ENCODE peak calls at places on chromosome 19, in seven cellular contexts. One of them, this sample, is unnamed.

GRCh38 chr19:17307876-17308377 is 1.4 kb upstream of the DDA1 start:
- DNase-seq in tibial nerve: no peak
- DNase-seq in cardiac muscle cell: no peak
- DNase-seq in left ventricle myocardium inferior: no peak
- DNase-seq in breast epithelium: no peak
- DNase-seq in testis: no peak
- DNase-seq in fibroblast of lung: no peak
- DNase-seq in this sample: no peak

GRCh38 chr19:53982611-53983010 is 8.8 kb upstream of the CACNG6 start:
- DNase-seq in testis: peak; percentile 47
- DNase-seq in fibroblast of lung: peak; percentile 6
- DNase-seq in tibial nerve: no peak
- DNase-seq in breast epithelium: peak; percentile 20
- DNase-seq in cardiac muscle cell: peak; percentile 63
- DNase-seq in left ventricle myocardium inferior: peak; percentile 55
- DNase-seq in this sample: no peak

GRCh38 chr19:18091217-18091608 is 4.5 kb upstream of the IL12RB1 start:
- DNase-seq in left ventricle myocardium inferior: peak; percentile 52
- DNase-seq in tibial nerve: no peak
- DNase-seq in cardiac muscle cell: no peak
- DNase-seq in testis: peak; percentile 49
- DNase-seq in breast epithelium: peak; percentile 48
- DNase-seq in fibroblast of lung: no peak
- DNase-seq in this sample: peak; percentile 82

GRCh38 chr19:6721773-6722172 is 1.3 kb upstream of the C3 start:
- DNase-seq in cardiac muscle cell: no peak
- DNase-seq in testis: no peak
- DNase-seq in breast epithelium: no peak
- DNase-seq in left ventricle myocardium inferior: no peak
- DNase-seq in fibroblast of lung: no peak
- DNase-seq in tibial nerve: no peak
- DNase-seq in this sample: no peak

GRCh38 chr19:47239610-47240296 is 8.8 kb upstream of the BBC3 start:
- DNase-seq in left ventricle myocardium inferior: peak; percentile 40
- DNase-seq in breast epithelium: peak; percentile 48
- DNase-seq in fibroblast of lung: peak; percentile 37
- DNase-seq in testis: peak; percentile 66
- DNase-seq in tibial nerve: no peak
- DNase-seq in cardiac muscle cell: peak; percentile 59
- DNase-seq in this sample: no peak

GRCh38 chr19:10543420-10544241 is at the start of gene ATG4D:
- DNase-seq in tibial nerve: peak; percentile 56
- DNase-seq in testis: peak; percentile 86
- DNase-seq in cardiac muscle cell: peak; percentile 89
- DNase-seq in fibroblast of lung: peak; percentile 61
- DNase-seq in breast epithelium: peak; percentile 70
- DNase-seq in left ventricle myocardium inferior: peak; percentile 81
- DNase-seq in this sample: peak; percentile 92

GRCh38 chr19:50155520-50156109 is 7.5 kb downstream of the IZUMO2 start:
- DNase-seq in breast epithelium: no peak
- DNase-seq in left ventricle myocardium inferior: no peak
- DNase-seq in tibial nerve: no peak
- DNase-seq in cardiac muscle cell: no peak
- DNase-seq in testis: peak; percentile 25
- DNase-seq in fibroblast of lung: no peak
- DNase-seq in this sample: no peak

GRCh38 chr19:23762884-23763711 is 4.4 kb upstream of the ZNF681 start:
- DNase-seq in testis: peak; percentile 93
- DNase-seq in cardiac muscle cell: peak; percentile 95
- DNase-seq in left ventricle myocardium inferior: peak; percentile 87
- DNase-seq in tibial nerve: peak; percentile 27
- DNase-seq in breast epithelium: peak; percentile 89
- DNase-seq in fibroblast of lung: peak; percentile 48
- DNase-seq in this sample: peak; percentile 76

DNA sequence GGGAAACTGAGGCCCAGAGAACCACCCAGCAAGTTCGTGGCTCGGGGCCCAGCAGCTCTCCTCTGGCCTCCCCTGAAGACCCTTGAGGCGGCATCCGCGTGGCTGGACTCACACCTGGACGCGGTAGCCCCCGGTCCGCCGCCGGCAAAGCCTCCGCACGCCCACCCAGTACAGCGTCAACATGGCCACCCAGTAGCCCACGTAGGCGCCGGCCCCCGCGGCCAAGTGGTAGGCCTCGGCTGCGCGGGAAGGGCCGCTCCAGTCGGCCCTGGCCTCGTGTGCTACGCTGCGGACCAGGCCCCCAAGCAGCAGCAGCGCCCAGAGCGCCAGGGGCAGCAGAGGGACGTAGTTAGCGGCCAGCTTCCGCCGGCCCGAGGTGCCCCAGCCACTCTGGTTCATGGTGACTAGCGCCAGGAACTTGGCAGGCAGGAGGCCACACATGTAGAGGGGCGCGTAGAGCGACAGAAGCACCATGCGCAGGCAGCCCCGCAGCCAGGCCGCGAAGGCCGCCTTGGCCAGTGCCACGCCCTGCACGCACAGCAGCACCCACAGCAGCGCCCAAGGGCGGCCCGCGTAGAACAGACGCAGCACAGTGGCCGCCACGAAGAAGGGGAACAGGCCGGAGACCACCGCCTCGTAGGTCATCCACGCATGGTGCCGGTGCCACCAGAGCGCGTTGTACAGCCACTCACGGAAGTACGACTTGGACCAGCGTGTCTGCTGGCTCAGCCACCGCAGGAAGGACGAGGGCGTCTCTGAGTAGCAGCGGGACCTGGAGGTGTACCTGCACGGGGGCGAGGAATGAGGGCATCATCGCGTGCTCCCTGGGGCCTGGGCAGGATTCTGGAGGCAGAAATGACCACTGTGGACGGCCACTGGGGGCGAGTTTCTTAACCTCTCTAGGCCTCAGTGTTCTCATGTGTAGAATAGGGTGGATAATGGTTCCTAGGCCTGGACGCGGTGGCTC is 10.2 kb downstream of the HAS1 start:
- DNase-seq in fibroblast of lung: no peak
- DNase-seq in testis: no peak
- DNase-seq in breast epithelium: no peak
- DNase-seq in tibial nerve: no peak
- DNase-seq in left ventricle myocardium inferior: no peak
- DNase-seq in cardiac muscle cell: no peak
- DNase-seq in this sample: peak; percentile 44
- H3K27me3 ChIP-seq in fibroblast of lung: no peaks in the 10 kb centered on the region
- H3K27me3 ChIP-seq in testis: no peaks in the 10 kb centered on the region
- H3K27me3 ChIP-seq in breast epithelium: no peaks in the 10 kb centered on the region
- H3K27me3 ChIP-seq in tibial nerve: peaks cover 16% of the 10 kb centered on the region
- H3K27me3 ChIP-seq in left ventricle myocardium inferior: peaks cover 49% of the 10 kb centered on the region
- H3K27me3 ChIP-seq in cardiac muscle cell: peaks cover 24% of the 10 kb centered on the region
- H3K27me3 ChIP-seq in this sample: no peaks in the 10 kb centered on the region

GRCh38 chr19:3966051-3967017 is 4.6 kb downstream of the DAPK3 start:
- DNase-seq in breast epithelium: no peak
- DNase-seq in tibial nerve: no peak
- DNase-seq in fibroblast of lung: no peak
- DNase-seq in testis: no peak
- DNase-seq in cardiac muscle cell: no peak
- DNase-seq in left ventricle myocardium inferior: no peak
- DNase-seq in this sample: no peak

GRCh38 chr19:3970808-3971598 is at the start of gene DAPK3:
- DNase-seq in fibroblast of lung: peak; percentile 97
- DNase-seq in breast epithelium: peak; percentile 99
- DNase-seq in testis: peak; percentile 99
- DNase-seq in cardiac muscle cell: peak; percentile 98
- DNase-seq in left ventricle myocardium inferior: peak; percentile 97
- DNase-seq in tibial nerve: peak; percentile 94
- DNase-seq in this sample: peak; percentile 99

GRCh38 chr19:3970313-3970807 is 539 bp downstream of the DAPK3 start:
- DNase-seq in fibroblast of lung: no peak
- DNase-seq in tibial nerve: no peak
- DNase-seq in left ventricle myocardium inferior: no peak
- DNase-seq in cardiac muscle cell: no peak
- DNase-seq in testis: no peak
- DNase-seq in breast epithelium: no peak
- DNase-seq in this sample: no peak

GRCh38 chr19:3968556-3969434 is 2.1 kb downstream of the DAPK3 start:
- DNase-seq in breast epithelium: peak; percentile 97
- DNase-seq in tibial nerve: peak; percentile 79
- DNase-seq in testis: peak; percentile 87
- DNase-seq in cardiac muscle cell: peak; percentile 98
- DNase-seq in fibroblast of lung: peak; percentile 100
- DNase-seq in left ventricle myocardium inferior: peak; percentile 91
- DNase-seq in this sample: peak; percentile 82

DNA sequence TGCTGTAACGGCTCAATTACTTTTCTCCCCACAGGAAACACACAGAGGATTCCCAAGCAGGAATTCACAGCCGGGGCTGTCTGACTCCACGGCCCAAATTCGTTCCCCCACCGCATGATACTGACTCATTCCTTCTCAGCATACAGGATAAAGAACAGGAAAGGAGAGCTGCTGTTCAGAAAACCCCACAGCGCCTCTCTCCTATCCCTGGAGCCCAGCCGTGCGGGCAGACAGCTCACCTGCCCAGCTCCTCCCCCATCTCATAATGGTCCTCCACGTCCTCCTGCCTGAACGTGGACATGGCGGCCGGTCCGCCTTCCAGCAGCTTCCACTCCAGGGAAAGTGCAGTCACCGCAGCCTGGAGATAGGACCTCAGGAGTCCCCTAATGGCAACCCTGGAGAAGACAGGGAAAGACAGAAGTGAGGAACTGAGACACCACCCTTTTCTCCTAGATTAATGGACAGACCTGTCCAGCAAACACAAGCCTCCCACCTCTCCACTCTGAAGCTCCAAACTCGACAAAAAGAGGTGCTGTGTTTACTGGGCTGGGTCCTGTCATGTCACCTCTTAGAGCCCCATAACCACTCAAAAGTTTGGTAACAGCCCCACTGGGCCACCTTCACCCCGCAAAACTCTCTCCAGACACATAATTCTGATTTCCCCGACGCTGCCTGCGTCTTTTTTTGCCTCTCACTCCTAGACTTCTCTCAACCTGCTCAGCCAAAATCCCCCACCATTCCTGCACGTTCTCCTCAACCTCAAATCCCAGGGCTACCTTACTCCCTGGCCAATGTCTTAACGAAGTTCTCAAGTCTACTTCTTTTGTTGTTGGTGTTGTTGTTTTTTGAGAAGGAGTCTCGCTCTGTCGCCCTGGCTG is 1.2 kb downstream of the DAPK3 start:
- DNase-seq in tibial nerve: no peak
- DNase-seq in fibroblast of lung: peak; percentile 68
- DNase-seq in cardiac muscle cell: peak; percentile 63
- DNase-seq in breast epithelium: peak; percentile 76
- DNase-seq in testis: no peak
- DNase-seq in left ventricle myocardium inferior: no peak
- DNase-seq in this sample: no peak
- TF ChIP-seq CTCF in tibial nerve: no peak
- TF ChIP-seq CTCF in fibroblast of lung: peak; percentile 22
- TF ChIP-seq CTCF in cardiac muscle cell: peak; percentile 24
- TF ChIP-seq CTCF in breast epithelium: no peak
- TF ChIP-seq CTCF in testis: no peak
- TF ChIP-seq CTCF in left ventricle myocardium inferior: no peak
- TF ChIP-seq CTCF in this sample: no peak

DNA sequence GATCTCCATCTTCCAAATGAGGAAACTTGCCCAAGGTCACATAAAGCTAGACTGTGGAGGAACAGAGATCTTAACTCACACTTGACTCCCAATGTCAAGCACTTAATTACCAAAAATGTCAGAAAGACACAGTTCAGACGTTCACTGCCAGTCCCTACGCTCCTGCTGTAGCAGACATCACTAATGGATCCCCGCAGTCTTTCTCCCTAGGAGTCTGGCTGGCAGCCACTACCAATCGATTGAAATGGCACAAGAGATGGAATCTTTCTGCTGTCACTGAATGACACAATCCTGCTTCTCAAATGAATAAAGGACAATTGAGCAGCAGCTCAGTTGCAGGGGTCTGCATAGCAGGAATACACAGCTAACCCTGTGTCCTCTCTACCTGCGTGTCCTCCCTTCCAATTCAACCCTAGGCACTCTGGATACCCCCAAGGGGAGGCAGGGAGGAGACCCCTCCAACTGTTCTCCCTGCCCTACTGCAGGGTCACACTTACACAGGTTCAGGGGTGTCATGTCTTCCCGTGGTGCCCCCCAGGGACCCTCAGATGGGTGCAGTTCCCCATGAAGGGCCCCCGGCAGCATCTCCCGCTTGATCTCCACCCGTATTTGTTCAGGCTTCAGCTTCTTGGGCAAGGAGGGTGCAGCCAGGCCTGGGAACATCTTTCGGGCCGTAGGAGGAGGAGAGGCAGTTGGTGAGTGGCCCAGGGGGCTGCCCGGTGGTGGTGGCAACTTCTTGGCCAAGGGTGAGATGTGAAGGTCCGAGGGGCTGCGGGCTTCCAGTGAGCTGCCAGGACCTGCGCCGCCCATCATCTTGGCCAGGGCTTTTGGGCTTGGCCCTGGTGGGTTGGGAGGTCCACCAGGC is 7.9 kb upstream of the AKAP8L start:
- DNase-seq in fibroblast of lung: no peak
- DNase-seq in cardiac muscle cell: no peak
- DNase-seq in testis: peak; percentile 52
- DNase-seq in tibial nerve: no peak
- DNase-seq in left ventricle myocardium inferior: no peak
- DNase-seq in breast epithelium: no peak
- DNase-seq in this sample: peak; percentile 69
- H3K36me3 ChIP-seq in fibroblast of lung: peaks cover 33% of the 10 kb centered on the region
- H3K36me3 ChIP-seq in cardiac muscle cell: peaks cover 36% of the 10 kb centered on the region
- H3K36me3 ChIP-seq in testis: no peaks in the 10 kb centered on the region
- H3K36me3 ChIP-seq in tibial nerve: peaks cover 34% of the 10 kb centered on the region
- H3K36me3 ChIP-seq in left ventricle myocardium inferior: peaks cover 58% of the 10 kb centered on the region
- H3K36me3 ChIP-seq in breast epithelium: peaks cover 15% of the 10 kb centered on the region
- H3K36me3 ChIP-seq in this sample: peaks cover 12% of the 10 kb centered on the region

GRCh38 chr19:1676351-1677266 is 24.2 kb upstream of the TCF3 start:
- DNase-seq in tibial nerve: no peak
- DNase-seq in left ventricle myocardium inferior: no peak
- DNase-seq in cardiac muscle cell: no peak
- DNase-seq in fibroblast of lung: no peak
- DNase-seq in testis: no peak
- DNase-seq in breast epithelium: no peak
- DNase-seq in this sample: peak; percentile 14

GRCh38 chr19:1675633-1676350 is 23.4 kb upstream of the TCF3 start:
- DNase-seq in fibroblast of lung: no peak
- DNase-seq in left ventricle myocardium inferior: no peak
- DNase-seq in cardiac muscle cell: peak; percentile 40
- DNase-seq in breast epithelium: no peak
- DNase-seq in tibial nerve: no peak
- DNase-seq in testis: peak; percentile 74
- DNase-seq in this sample: peak; percentile 44

GRCh38 chr19:1674293-1674679 is 21.9 kb upstream of the TCF3 start:
- DNase-seq in left ventricle myocardium inferior: no peak
- DNase-seq in breast epithelium: no peak
- DNase-seq in fibroblast of lung: no peak
- DNase-seq in tibial nerve: no peak
- DNase-seq in cardiac muscle cell: no peak
- DNase-seq in testis: no peak
- DNase-seq in this sample: no peak

GRCh38 chr19:1680976-1681375 is 28.6 kb upstream of the TCF3 start:
- DNase-seq in testis: no peak
- DNase-seq in breast epithelium: no peak
- DNase-seq in tibial nerve: no peak
- DNase-seq in left ventricle myocardium inferior: no peak
- DNase-seq in cardiac muscle cell: no peak
- DNase-seq in fibroblast of lung: no peak
- DNase-seq in this sample: no peak

DNA sequence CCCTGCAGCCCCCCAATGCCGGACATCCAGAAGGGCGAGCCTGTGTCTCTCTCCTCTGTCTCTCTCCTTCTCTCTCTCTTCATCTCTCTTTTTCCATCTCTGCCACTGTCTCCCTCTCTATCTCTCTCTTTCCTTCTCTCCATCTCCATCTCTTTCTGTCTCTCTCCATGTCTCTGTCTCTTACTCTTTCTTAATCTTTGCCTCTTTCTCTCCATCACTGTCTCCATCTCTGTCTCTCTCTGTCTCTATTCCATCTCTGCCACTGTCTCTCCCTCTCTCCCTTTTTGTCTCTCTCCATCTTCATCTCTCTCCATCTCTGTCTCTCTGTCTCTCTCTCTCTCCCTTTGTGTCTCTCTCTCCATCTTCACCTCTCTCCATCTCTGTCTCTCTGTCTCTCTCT is 25.7 kb upstream of the TCF3 start:
- DNase-seq in testis: no peak
- DNase-seq in tibial nerve: no peak
- DNase-seq in left ventricle myocardium inferior: no peak
- DNase-seq in fibroblast of lung: no peak
- DNase-seq in breast epithelium: no peak
- DNase-seq in cardiac muscle cell: no peak
- DNase-seq in this sample: no peak
- H3K27me3 ChIP-seq in testis: no peaks in the 10 kb centered on the region
- H3K27me3 ChIP-seq in tibial nerve: peaks cover 89% of the 10 kb centered on the region
- H3K27me3 ChIP-seq in left ventricle myocardium inferior: peaks cover 99% of the 10 kb centered on the region
- H3K27me3 ChIP-seq in fibroblast of lung: peaks cover 2% of the 10 kb centered on the region
- H3K27me3 ChIP-seq in breast epithelium: peaks cover 10% of the 10 kb centered on the region
- H3K27me3 ChIP-seq in cardiac muscle cell: peaks cover 14% of the 10 kb centered on the region
- H3K27me3 ChIP-seq in this sample: no peaks in the 10 kb centered on the region

This sample was measured in right lobe of liver.